ENCODE peak calls at places on chromosomes 1 and 21, in four cellular contexts. W is effector CD4-positive, alpha-beta T cell; A is stimulated activated CD4-positive, alpha-beta T cell treated with anti-CD3 and anti-CD28 coated beads, Interleukin-1b, Interleukin-23, amount 100 ng/mL, for 24 hours; J is GM06990. P is an unnamed sample.

GRCh38 chr1:205976708-205977107 is 26.5 kb downstream of the RAB7B start:
- DNase-seq in A (no peak), W (no peak), J (no peak), P (no peak)

GRCh38 chr1:9808459-9808858 is 15.3 kb downstream of the CLSTN1 start:
- DNase-seq in W (no peak), A (no peak), J (no peak), P (no peak)

GRCh38 chr1:182699673-182700350 is 15.4 kb upstream of the RGS8 start:
- DNase-seq in J (no peak), A (no peak), W (no peak), P (no peak)

GRCh38 chr1:18141661-18142060 is 34.1 kb downstream of the IGSF21 start:
- DNase-seq in W (no peak), J (no peak), A (no peak), P (no peak)

GRCh38 chr1:52423771-52424170 is 19.4 kb downstream of the PRPF38A start:
- DNase-seq in A (peak), J (no peak), W (peak), P (no peak)

GRCh38 chr1:184576822-184577790 is 177.6 kb downstream of the EDEM3 start:
- DNase-seq in W (no peak), A (no peak), J (no peak), P (no peak)

GRCh38 chr21:33998809-33999208 is 74.6 kb upstream of the MRPS6 start:
- DNase-seq in A (no peak), W (no peak), J (no peak), P (no peak)

GRCh38 chr1:212718499-212718898 is 18.9 kb upstream of the BATF3 start:
- DNase-seq in A (no peak), W (no peak), J (no peak), P (no peak)

GRCh38 chr1:42206164-42206563 is 41.6 kb upstream of the GUCA2A start:
- DNase-seq in W (no peak), J (no peak), A (no peak), P (no peak)

P was measured in thoracic aorta.